ENCODE peak calls at places on chromosomes 3 and 15, in ten cellular contexts. F is T-helper 2 cell; V is activated CD4-positive, alpha-beta T cell treated with anti-CD3 and anti-CD28 coated beads, Interleukin-2, amount 10 ng/mL, durations not matched to agents 7 days and 5 days; N is NCI-H69; S is stimulated activated CD4-positive, alpha-beta T cell treated with anti-CD3 and anti-CD28 coated beads, Interleukin-12 subunit alpha, Interleukin-12 subunit beta, amount 100 ng/mL, for 48 hours; A is RWPE2; M is left colon; K is activated CD4-positive, CD25-positive, alpha-beta regulatory T cell treated with anti-CD3 and anti-CD28 coated beads, Interleukin-2, amount 50 U/mL, for 16 hours; X is PC-9; D is fibroblast of the aortic adventitia. Q is an unnamed sample.

GRCh38 chr15:69996321-69996720 is 101.4 kb downstream of the TLE3 start:
- DNase-seq in F (no peak), N (peak; percentile 75), A (no peak), V (no peak), X (no peak), K (no peak), D (no peak), M (no peak), S (no peak), Q (no peak)

GRCh38 chr3:177345049-177345972 is 148.0 kb upstream of the TBL1XR1 start:
- DNase-seq in X (peak; percentile 93), F (no peak), K (peak; percentile 37), N (peak; percentile 94), S (peak; percentile 55), V (peak; percentile 59), M (peak; percentile 91), D (peak; percentile 97), A (peak; percentile 83), Q (peak; percentile 74)

GRCh38 chr3:146090521-146090920 is 70.5 kb downstream of the PLOD2 start:
- DNase-seq in F (no peak), X (no peak), M (no peak), V (no peak), D (no peak), K (no peak), S (no peak), N (no peak), A (no peak), Q (no peak)

GRCh38 chr3:116614795-116615362 is 94.7 kb upstream of the TUSC7 start:
- DNase-seq in F (no peak), D (no peak), K (no peak), M (no peak), X (no peak), A (no peak), S (no peak), N (peak; percentile 44), V (no peak), Q (no peak)

GRCh38 chr15:85828026-85828597 is 33.4 kb upstream of the KLHL25 start:
- DNase-seq in D (no peak), V (no peak), M (no peak), N (peak; percentile 26), F (no peak), A (no peak), X (no peak), K (no peak), S (no peak), Q (no peak)

GRCh38 chr15:40160689-40161688 is at the start of gene BUB1B:
- DNase-seq in D (peak; percentile 90), V (peak; percentile 97), F (peak; percentile 80), S (peak; percentile 89), N (peak; percentile 99), A (peak; percentile 98), X (peak; percentile 92), M (peak; percentile 90), K (peak; percentile 85), Q (peak; percentile 44)

GRCh38 chr3:175620093-175620492 is 761.0 kb downstream of the NAALADL2 start:
- DNase-seq in N (no peak), X (no peak), A (peak; percentile 23), S (no peak), K (no peak), M (no peak), V (no peak), D (no peak), F (no peak), Q (no peak)

GRCh38 chr3:138186803-138187295 is 252 bp upstream of the ARMC8 start:
- DNase-seq in A (peak; percentile 84), S (peak; percentile 86), F (peak; percentile 71), X (peak; percentile 88), K (peak; percentile 75), D (no peak), N (peak; percentile 86), V (peak; percentile 91), M (peak; percentile 88), Q (no peak)

GRCh38 chr3:56926513-56927282 is 124.9 kb upstream of the ARHGEF3 start:
- DNase-seq in F (no peak), D (peak; percentile 89), S (no peak), K (no peak), X (peak; percentile 17), M (no peak), N (no peak), A (no peak), V (no peak), Q (no peak)

GRCh38 chr3:32959370-32959769 is 7.9 kb downstream of the CCR4 start:
- DNase-seq in F (no peak), X (no peak), M (no peak), S (no peak), K (no peak), N (no peak), V (no peak), D (no peak), A (no peak), Q (no peak)

Q was measured in epithelial cell of prostate.